ENCODE peak calls at places on chromosomes 16 and 17, in ten cellular contexts. C is SK-N-MC, W is HL-60, J is GM23338, E is suprapubic skin, L is HCT116, Z is prostate gland, K is SK-N-SH, S is breast epithelium, D is transverse colon. Q is an unnamed sample.

GRCh38 chr17:4208228-4208627 is 55.6 kb downstream of the ANKFY1 start:
- DNase-seq in C (no peak), W (no peak), J (no peak), E (no peak), L (no peak), Z (no peak), K (no peak), S (no peak), D (no peak), Q (no peak)

GRCh38 chr16:88303890-88304819 is 78.6 kb upstream of the ZNF469 start:
- DNase-seq in C (no peak), W (no peak), J (no peak), E (no peak), L (no peak), Z (no peak), K (no peak), S (peak), D (no peak), Q (no peak)

GRCh38 chr17:74522381-74523090 is 8.7 kb downstream of the CD300LB start:
- DNase-seq in C (no peak), W (no peak), J (no peak), E (peak), L (no peak), Z (no peak), K (no peak), S (peak), D (no peak), Q (peak)

GRCh38 chr17:40793800-40794199 is 6.0 kb downstream of the KRT28 start:
- DNase-seq in C (no peak), W (no peak), J (no peak), E (no peak), L (no peak), Z (no peak), K (no peak), S (no peak), D (no peak), Q (no peak)

GRCh38 chr16:63289834-63290460 is 1253.7 kb upstream of the CDH8 start:
- DNase-seq in C (peak), W (peak), J (peak), E (no peak), L (no peak), Z (no peak), K (peak), S (no peak), D (peak), Q (no peak)

GRCh38 chr16:569445-570254 is at the start of gene PIGQ:
- DNase-seq in C (no peak), W (peak), J (peak), E (peak), L (no peak), Z (peak), K (peak), S (peak), D (peak), Q (no peak)

GRCh38 chr16:50603206-50604064 is 55.2 kb downstream of the NKD1 start:
- DNase-seq in C (no peak), W (no peak), J (no peak), E (no peak), L (no peak), Z (peak), K (no peak), S (peak), D (peak), Q (no peak)

GRCh38 chr16:50808929-50809538 is 67.1 kb downstream of the CYLD start:
- DNase-seq in C (no peak), W (no peak), J (peak), E (no peak), L (no peak), Z (no peak), K (no peak), S (no peak), D (no peak), Q (no peak)

GRCh38 chr16:79747688-79748087 is 147.2 kb upstream of the MAF start:
- DNase-seq in C (no peak), W (no peak), J (no peak), E (no peak), L (no peak), Z (no peak), K (no peak), S (no peak), D (no peak), Q (no peak)

GRCh38 chr17:57949649-57950048 is 5.6 kb downstream of the CUEDC1 start:
- DNase-seq in C (no peak), W (no peak), J (no peak), E (no peak), L (no peak), Z (no peak), K (no peak), S (no peak), D (peak), Q (no peak)

GRCh38 chr17:17491546-17491988 is 4.6 kb downstream of the RASD1 start:
- DNase-seq in C (no peak), W (no peak), J (no peak), E (peak), L (no peak), Z (peak), K (no peak), S (no peak), D (no peak), Q (no peak)

GRCh38 chr17:69506489-69506888 is 92.0 kb downstream of the MAP2K6 start:
- DNase-seq in C (no peak), W (no peak), J (peak), E (no peak), L (no peak), Z (no peak), K (no peak), S (no peak), D (no peak), Q (no peak)

GRCh38 chr16:83513006-83513755 is 294.6 kb upstream of the HSBP1 start:
- DNase-seq in C (no peak), W (no peak), J (no peak), E (no peak), L (no peak), Z (no peak), K (no peak), S (no peak), D (no peak), Q (no peak)

GRCh38 chr17:45708707-45709290 is 75.3 kb upstream of the CRHR1 start:
- DNase-seq in C (no peak), W (no peak), J (no peak), E (no peak), L (no peak), Z (no peak), K (no peak), S (no peak), D (no peak), Q (no peak)

GRCh38 chr16:25941800-25942558 is 250.2 kb downstream of the HS3ST4 start:
- DNase-seq in C (no peak), W (no peak), J (no peak), E (no peak), L (no peak), Z (no peak), K (no peak), S (no peak), D (no peak), Q (no peak)

GRCh38 chr17:4573682-4574081 is 10.6 kb upstream of the SMTNL2 start:
- DNase-seq in C (no peak), W (no peak), J (no peak), E (no peak), L (no peak), Z (no peak), K (no peak), S (peak), D (no peak), Q (no peak)

GRCh38 chr16:17749706-17750105 is 278.9 kb upstream of the XYLT1 start:
- DNase-seq in C (no peak), W (no peak), J (no peak), E (no peak), L (no peak), Z (no peak), K (no peak), S (no peak), D (no peak), Q (no peak)

GRCh38 chr17:59914274-59914854 is 21.4 kb downstream of the RPS6KB1 start:
- DNase-seq in C (no peak), W (no peak), J (peak), E (no peak), L (peak), Z (no peak), K (peak), S (no peak), D (no peak), Q (no peak)

GRCh38 chr16:27461483-27462171 is 59.7 kb downstream of the IL21R start:
- DNase-seq in C (no peak), W (no peak), J (no peak), E (no peak), L (no peak), Z (no peak), K (no peak), S (no peak), D (no peak), Q (no peak)

GRCh38 chr16:60091076-60091475 is 1357.0 kb upstream of the GOT2 start:
- DNase-seq in C (no peak), W (no peak), J (no peak), E (no peak), L (no peak), Z (no peak), K (no peak), S (no peak), D (no peak), Q (no peak)

GRCh38 chr16:53055603-53056527 is 1.1 kb downstream of the CHD9 start:
- DNase-seq in C (no peak), W (peak), J (peak), E (no peak), L (no peak), Z (peak), K (peak), S (peak), D (peak), Q (no peak)

GRCh38 chr17:34155947-34156346 is 99.1 kb upstream of the CCL2 start:
- DNase-seq in C (no peak), W (no peak), J (no peak), E (no peak), L (no peak), Z (no peak), K (no peak), S (no peak), D (no peak), Q (no peak)

GRCh38 chr17:39950871-39951348 is 11.9 kb upstream of the GSDMA start:
- DNase-seq in C (no peak), W (no peak), J (no peak), E (no peak), L (no peak), Z (no peak), K (no peak), S (no peak), D (no peak), Q (no peak)

GRCh38 chr16:12127244-12127643 is 150.7 kb downstream of the SNX29 start:
- DNase-seq in C (no peak), W (no peak), J (no peak), E (no peak), L (no peak), Z (no peak), K (no peak), S (no peak), D (no peak), Q (no peak)

GRCh38 chr16:25030420-25031131 is 15.4 kb upstream of the ARHGAP17 start:
- DNase-seq in C (no peak), W (no peak), J (no peak), E (no peak), L (no peak), Z (no peak), K (no peak), S (no peak), D (no peak), Q (no peak)

GRCh38 chr16:50146479-50147435 is 6.3 kb upstream of the TENT4B start:
- DNase-seq in C (no peak), W (no peak), J (no peak), E (no peak), L (no peak), Z (no peak), K (no peak), S (no peak), D (no peak), Q (no peak)

GRCh38 chr16:86018487-86018886 is 119.5 kb downstream of the IRF8 start:
- DNase-seq in C (no peak), W (peak), J (no peak), E (peak), L (no peak), Z (no peak), K (no peak), S (no peak), D (peak), Q (no peak)
- TF ChIP-seq POLR2AphosphoS5 in C (no peak), W (no peak), J (no peak), E (no peak), L (no peak), Z (no peak), K (no peak), S (no peak), D (peak), Q (no peak)

DNA sequence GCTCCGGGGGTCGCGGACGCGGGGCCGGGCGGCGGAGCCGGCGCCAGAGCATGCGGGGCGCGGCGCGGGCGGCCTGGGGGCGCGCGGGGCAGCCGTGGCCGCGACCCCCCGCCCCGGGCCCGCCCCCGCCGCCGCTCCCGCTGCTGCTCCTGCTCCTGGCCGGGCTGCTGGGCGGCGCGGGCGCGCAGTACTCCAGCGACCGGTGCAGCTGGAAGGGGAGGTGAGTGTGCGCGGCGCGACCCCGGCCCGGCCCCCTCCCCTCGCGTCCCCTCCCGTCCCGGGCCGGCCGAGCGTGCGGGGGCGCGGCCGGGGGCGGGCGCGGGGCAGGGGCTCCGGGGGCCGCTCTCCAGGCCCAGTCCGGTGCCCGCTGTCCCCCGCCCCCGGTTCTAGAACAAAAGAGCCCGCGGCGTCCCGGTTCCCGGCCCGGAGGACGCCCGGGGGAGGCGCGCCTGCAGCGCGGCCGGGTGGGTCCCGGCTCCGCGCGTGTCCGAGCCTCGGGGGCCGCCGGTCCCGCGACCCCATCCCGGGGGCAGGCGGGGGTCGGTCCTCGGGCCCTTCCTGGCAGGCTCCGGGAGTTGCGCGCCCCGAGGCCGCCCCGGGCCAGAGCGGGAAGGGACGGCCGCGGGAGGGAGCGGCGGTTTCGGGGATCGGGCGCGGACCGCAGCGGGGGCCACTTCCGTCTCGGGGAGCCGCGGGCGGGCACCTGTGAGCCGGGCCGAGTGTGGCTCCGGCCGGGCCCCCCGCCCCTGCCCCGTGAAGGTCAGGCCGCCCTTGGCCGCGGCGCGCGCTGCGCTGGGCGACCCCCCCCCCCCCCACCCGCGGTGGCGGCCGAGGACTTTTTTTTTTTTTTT is 582 bp downstream of the METRNL start:
- DNase-seq in C (no peak), W (no peak), J (no peak), E (no peak), L (no peak), Z (no peak), K (peak), S (no peak), D (no peak), Q (no peak)
- H3K27ac ChIP-seq in C (no peak), W (no peak), J (no peak), E (peak), L (peak), Z (peak), K (no peak), S (peak), D (peak), Q (peak)

GRCh38 chr16:56625140-56625942 is at the start of gene MT1E:
- DNase-seq in C (no peak), W (peak), J (peak), E (peak), L (peak), Z (peak), K (peak), S (peak), D (peak), Q (no peak)
- TF ChIP-seq POLR2AphosphoS5 in C (no peak), W (no peak), J (peak), E (peak), L (peak), Z (peak), K (peak), S (peak), D (peak), Q (no peak)

GRCh38 chr16:10937068-10937859 is 5.0 kb downstream of the DEXI start:
- DNase-seq in C (no peak), W (no peak), J (no peak), E (no peak), L (no peak), Z (peak), K (no peak), S (no peak), D (no peak), Q (no peak)

GRCh38 chr16:10939649-10940206 is 2.5 kb downstream of the DEXI start:
- DNase-seq in C (no peak), W (no peak), J (no peak), E (no peak), L (no peak), Z (no peak), K (no peak), S (no peak), D (no peak), Q (no peak)

GRCh38 chr16:10938321-10938720 is 3.9 kb downstream of the DEXI start:
- DNase-seq in C (no peak), W (no peak), J (no peak), E (no peak), L (no peak), Z (no peak), K (no peak), S (no peak), D (no peak), Q (no peak)

GRCh38 chr16:10940501-10941079 is 1.7 kb downstream of the DEXI start:
- DNase-seq in C (no peak), W (no peak), J (no peak), E (no peak), L (no peak), Z (no peak), K (no peak), S (no peak), D (no peak), Q (no peak)

GRCh38 chr16:10938844-10939648 is 3.2 kb downstream of the DEXI start:
- DNase-seq in C (no peak), W (no peak), J (no peak), E (no peak), L (no peak), Z (no peak), K (no peak), S (no peak), D (no peak), Q (no peak)
- H3K27ac ChIP-seq in C (no peak), W (no peak), J (no peak), E (no peak), L (no peak), Z (peak), K (no peak), S (peak), D (peak), Q (no peak)

GRCh38 chr16:70700101-70701020 is 14.5 kb upstream of the MTSS2 start:
- DNase-seq in C (no peak), W (no peak), J (no peak), E (no peak), L (no peak), Z (peak), K (no peak), S (peak), D (no peak), Q (no peak)
- TF ChIP-seq POLR2AphosphoS5 in C (no peak), W (peak), J (no peak), E (no peak), L (no peak), Z (peak), K (no peak), S (no peak), D (no peak), Q (no peak)

GRCh38 chr16:1930338-1930720 is 12.1 kb upstream of the HS3ST6 start:
- DNase-seq in C (no peak), W (no peak), J (no peak), E (no peak), L (no peak), Z (no peak), K (no peak), S (no peak), D (no peak), Q (no peak)
- H3K27ac ChIP-seq in C (no peak), W (peak), J (no peak), E (no peak), L (no peak), Z (no peak), K (no peak), S (peak), D (no peak), Q (no peak)